ENCODE peak calls at places on chromosome 10, in six cellular contexts. K is mammary epithelial cell, S is neural progenitor cell, F is fibroblast of lung, L is PC-3, I is hepatocyte. E is an unnamed sample. For H3K79me2, the result is how much of the 10 kb centered on the place peaks cover.

GRCh38 chr10:32169556-32169955 is 113.3 kb upstream of the KIF5B start:
- DNase-seq in F (no peak), L (no peak), S (no peak), K (peak), I (no peak), E (peak)

GRCh38 chr10:23363788-23364135 is 19.2 kb upstream of the C10orf67 start:
- DNase-seq in I (no peak), K (no peak), S (no peak), L (no peak), F (no peak), E (no peak)

GRCh38 chr10:44370731-44371248 is 14.1 kb downstream of the CXCL12 start:
- DNase-seq in I (no peak), K (no peak), L (no peak), S (peak), F (no peak), E (no peak)

GRCh38 chr10:76695069-76695468 is 942.5 kb downstream of the KCNMA1 start:
- DNase-seq in I (no peak), K (no peak), S (no peak), F (peak), L (peak), E (no peak)

GRCh38 chr10:34172936-34173533 is 642.1 kb downstream of the PARD3 start:
- DNase-seq in S (no peak), K (peak), I (no peak), L (peak), F (peak), E (no peak)

GRCh38 chr10:125263551-125263950 is 103.2 kb upstream of the CTBP2 start:
- DNase-seq in L (peak), F (peak), S (no peak), I (no peak), K (peak), E (no peak)

GRCh38 chr10:76939862-76940495 is 697.6 kb downstream of the KCNMA1 start:
- DNase-seq in I (no peak), K (no peak), F (no peak), S (no peak), L (no peak), E (no peak)

GRCh38 chr10:95646160-95646559 is 10.4 kb downstream of the ALDH18A1 start:
- DNase-seq in I (no peak), F (no peak), S (no peak), L (no peak), K (no peak), E (no peak)

GRCh38 chr10:63940277-63940972 is 419.2 kb downstream of the REEP3 start:
- DNase-seq in S (no peak), K (no peak), I (no peak), F (no peak), L (no peak), E (no peak)

GRCh38 chr10:16867990-16868389 is 50.8 kb upstream of the RSU1 start:
- DNase-seq in F (peak), S (peak), L (no peak), I (no peak), K (no peak), E (no peak)

GRCh38 chr10:96502561-96503267 is 11.0 kb downstream of the TLL2 start:
- DNase-seq in F (no peak), K (peak), I (no peak), L (no peak), S (no peak), E (no peak)

GRCh38 chr10:110388682-110389052 is 83.9 kb upstream of the SMNDC1 start:
- DNase-seq in I (no peak), S (peak), F (no peak), L (no peak), K (no peak), E (no peak)

GRCh38 chr10:124736491-124737136 is 7.6 kb downstream of the FAM53B start:
- DNase-seq in L (peak), K (peak), F (peak), S (no peak), I (peak), E (peak)

GRCh38 chr10:52499281-52499680 is 185.2 kb downstream of the DKK1 start:
- DNase-seq in F (no peak), S (no peak), K (no peak), L (no peak), I (peak), E (no peak)

GRCh38 chr10:88952647-88953111 is at the start of gene ACTA2:
- DNase-seq in F (peak), I (peak), K (no peak), S (peak), L (no peak), E (no peak)

GRCh38 chr10:116720241-116721047 is 21.9 kb downstream of the HSPA12A start:
- DNase-seq in S (peak), F (peak), K (no peak), I (no peak), L (no peak), E (no peak)

GRCh38 chr10:110910138-110910537 is 8.8 kb downstream of the BBIP1 start:
- DNase-seq in L (no peak), F (no peak), I (no peak), S (no peak), K (no peak), E (no peak)

GRCh38 chr10:35011771-35012191 is 78.4 kb downstream of the CUL2 start:
- DNase-seq in K (peak), L (peak), I (no peak), F (peak), S (no peak), E (no peak)

GRCh38 chr10:86366902-86367338 is 325 bp upstream of the GRID1 start:
- DNase-seq in S (no peak), F (no peak), K (no peak), I (no peak), L (no peak), E (no peak)
- TF ChIP-seq EZH2 in S (no peak), F (no peak), K (no peak), I (no peak), L (no peak), E (peak)

GRCh38 chr10:80182986-80183385 is 22.4 kb downstream of the ANXA11 start:
- DNase-seq in I (no peak), L (no peak), K (no peak), S (no peak), F (no peak), E (no peak)
- H3K79me2 ChIP-seq in I (half or more), L (half or more), K (half or more), S (under half), F (half or more), E (half or more)

DNA sequence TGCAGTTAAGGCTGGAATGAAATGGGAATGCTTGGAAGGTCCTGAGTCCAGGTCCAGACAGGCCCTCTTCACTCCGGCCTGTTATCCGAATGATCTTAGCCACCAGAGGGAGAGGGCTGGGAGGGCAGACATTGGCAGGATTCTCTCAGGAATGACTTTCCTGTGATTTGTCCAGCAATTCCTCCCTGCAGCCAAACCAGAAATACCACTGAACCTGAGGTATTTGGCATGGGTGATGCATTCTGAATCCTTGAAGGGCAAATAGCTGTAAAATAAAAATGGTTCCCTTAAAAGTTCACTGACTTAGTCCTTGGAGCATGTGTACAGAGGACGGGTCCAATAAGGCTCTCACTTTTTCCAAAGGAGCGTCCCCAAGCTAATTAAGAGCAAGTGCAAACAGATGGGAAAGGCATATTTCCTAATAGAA is 77.5 kb upstream of the HABP2 start:
- DNase-seq in I (no peak), K (peak), L (peak), F (peak), S (no peak), E (no peak)
- TF ChIP-seq CTCF in I (no peak), K (peak), L (peak), F (no peak), S (no peak), E (no peak)

GRCh38 chr10:75424553-75424952 is 6.9 kb upstream of the LRMDA start:
- DNase-seq in L (no peak), K (no peak), S (no peak), I (no peak), F (no peak), E (no peak)
- TF ChIP-seq EZH2 in L (no peak), K (no peak), S (no peak), I (no peak), F (no peak), E (no peak)

GRCh38 chr10:87920538-87920937 is 57.1 kb downstream of the PTEN start:
- DNase-seq in I (no peak), K (no peak), F (no peak), L (no peak), S (no peak), E (no peak)

GRCh38 chr10:87925570-87925969 is 62.1 kb downstream of the PTEN start:
- DNase-seq in F (peak), I (no peak), L (no peak), S (no peak), K (peak), E (peak)

GRCh38 chr10:87927091-87927490 is 63.7 kb downstream of the PTEN start:
- DNase-seq in F (peak), L (no peak), K (no peak), S (no peak), I (no peak), E (peak)

GRCh38 chr10:87921934-87922688 is 58.7 kb downstream of the PTEN start:
- DNase-seq in L (no peak), S (no peak), I (no peak), K (no peak), F (no peak), E (no peak)

DNA sequence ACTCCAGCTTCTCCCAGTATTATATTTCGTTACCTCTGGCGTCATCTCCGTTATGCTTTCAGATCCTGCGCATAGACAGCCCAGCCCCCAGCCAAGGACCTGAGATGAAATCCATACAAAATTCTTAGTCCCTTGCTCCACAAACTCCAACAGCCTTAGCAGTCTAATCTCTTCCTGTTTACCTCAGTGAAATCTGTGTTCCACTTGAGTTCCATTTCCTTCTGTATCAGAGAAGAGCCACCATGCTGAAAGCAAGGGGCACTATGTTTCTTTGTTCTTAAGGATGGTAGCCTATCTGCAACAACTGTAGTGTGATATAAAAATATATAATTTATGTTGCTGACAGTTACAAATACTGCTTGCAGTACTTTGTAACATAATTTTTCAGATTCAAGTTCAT is 59.8 kb downstream of the PTEN start:
- DNase-seq in I (no peak), F (no peak), K (no peak), S (no peak), L (no peak), E (no peak)
- H3K79me2 ChIP-seq in I (half or more), F (half or more), K (half or more), S (half or more), L (under half), E (half or more)

DNA sequence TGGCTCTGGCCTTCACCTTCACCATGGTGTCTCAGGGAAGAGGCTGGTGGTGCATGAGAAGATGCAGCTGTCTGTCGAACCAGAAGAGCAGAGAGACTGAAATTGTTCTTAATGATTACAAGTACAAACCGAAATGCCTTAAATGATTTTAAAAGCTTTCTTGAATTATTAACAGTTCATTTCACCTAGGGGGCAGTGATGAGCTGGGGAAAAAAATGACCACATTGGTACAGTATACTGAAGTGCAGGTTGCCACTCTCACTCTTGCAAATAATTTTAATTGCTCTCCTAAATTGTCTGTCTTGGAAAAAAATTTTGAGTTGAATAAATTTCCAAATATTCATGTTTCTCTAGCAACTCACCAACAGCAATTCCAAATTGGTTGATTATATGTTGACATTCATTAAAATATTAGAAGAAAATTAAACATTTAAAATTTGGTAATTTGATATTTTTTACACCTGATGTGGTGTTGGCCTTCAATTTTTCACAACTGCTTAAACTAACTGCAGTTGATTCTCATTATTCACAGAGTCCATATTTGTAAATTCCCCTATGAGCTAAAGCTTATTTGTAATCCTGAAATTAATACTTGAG is 692.6 kb downstream of the ZWINT start:
- DNase-seq in K (no peak), S (peak), I (peak), L (peak), F (no peak), E (no peak)
- TF ChIP-seq CTCF in K (peak), S (peak), I (peak), L (peak), F (no peak), E (no peak)

GRCh38 chr10:59829601-59830000 is 76.3 kb upstream of the MRLN start:
- DNase-seq in F (no peak), K (no peak), I (no peak), S (no peak), L (no peak), E (no peak)

GRCh38 chr10:59823111-59823510 is 69.9 kb upstream of the MRLN start:
- DNase-seq in L (no peak), I (no peak), S (no peak), F (no peak), K (no peak), E (no peak)

GRCh38 chr10:59829024-59829423 is 75.8 kb upstream of the MRLN start:
- DNase-seq in L (no peak), F (no peak), I (no peak), K (no peak), S (no peak), E (no peak)

GRCh38 chr10:59823751-59824150 is 70.5 kb upstream of the MRLN start:
- DNase-seq in F (no peak), I (no peak), S (no peak), K (no peak), L (no peak), E (no peak)

DNA sequence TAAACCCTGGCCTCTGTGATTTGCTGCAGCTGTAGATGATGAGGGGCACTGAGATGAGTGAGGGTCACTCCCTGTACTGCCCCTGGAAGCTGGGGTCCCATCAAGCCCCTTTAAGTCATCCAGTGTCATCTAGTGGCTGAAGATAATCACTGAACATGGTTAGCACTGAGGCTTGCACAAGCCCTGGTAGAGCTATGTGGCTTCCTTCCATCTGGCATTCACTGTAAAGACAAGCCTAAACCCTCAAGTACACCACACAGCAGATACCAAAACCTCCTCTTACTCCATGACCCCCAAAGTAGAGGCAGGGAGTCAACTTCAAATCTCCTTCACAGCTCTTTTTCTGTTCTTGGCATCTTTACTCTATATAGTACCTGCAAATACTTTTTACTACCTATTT is 72.7 kb upstream of the MRLN start:
- DNase-seq in I (no peak), F (peak), L (no peak), S (no peak), K (no peak), E (no peak)
- TF ChIP-seq EZH2 in I (no peak), F (no peak), L (no peak), S (no peak), K (no peak), E (no peak)

DNA sequence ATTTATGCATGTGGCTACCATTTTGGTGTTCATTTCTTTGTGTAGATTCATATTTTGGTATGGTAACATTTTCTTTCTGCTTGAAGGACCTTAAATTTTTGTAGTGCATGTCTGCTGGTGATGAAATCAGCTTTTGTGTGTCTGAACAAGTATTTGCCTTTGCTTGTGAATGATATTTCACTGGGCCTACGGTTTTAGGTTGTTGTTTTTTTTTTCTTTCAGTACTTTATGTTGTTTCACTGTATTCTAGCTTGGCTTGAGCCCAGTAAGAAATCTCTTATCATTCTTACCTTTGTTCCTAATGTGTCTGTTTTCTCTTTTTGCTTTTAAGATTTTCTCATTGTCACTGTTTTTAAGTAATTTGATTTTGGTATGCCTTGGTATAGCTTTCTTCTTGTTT is 31.9 kb downstream of the SAMD8 start:
- DNase-seq in I (no peak), K (peak), L (no peak), S (no peak), F (peak), E (peak)
- H3K79me2 ChIP-seq in I (half or more), K (half or more), L (half or more), S (half or more), F (under half), E (half or more)

DNA sequence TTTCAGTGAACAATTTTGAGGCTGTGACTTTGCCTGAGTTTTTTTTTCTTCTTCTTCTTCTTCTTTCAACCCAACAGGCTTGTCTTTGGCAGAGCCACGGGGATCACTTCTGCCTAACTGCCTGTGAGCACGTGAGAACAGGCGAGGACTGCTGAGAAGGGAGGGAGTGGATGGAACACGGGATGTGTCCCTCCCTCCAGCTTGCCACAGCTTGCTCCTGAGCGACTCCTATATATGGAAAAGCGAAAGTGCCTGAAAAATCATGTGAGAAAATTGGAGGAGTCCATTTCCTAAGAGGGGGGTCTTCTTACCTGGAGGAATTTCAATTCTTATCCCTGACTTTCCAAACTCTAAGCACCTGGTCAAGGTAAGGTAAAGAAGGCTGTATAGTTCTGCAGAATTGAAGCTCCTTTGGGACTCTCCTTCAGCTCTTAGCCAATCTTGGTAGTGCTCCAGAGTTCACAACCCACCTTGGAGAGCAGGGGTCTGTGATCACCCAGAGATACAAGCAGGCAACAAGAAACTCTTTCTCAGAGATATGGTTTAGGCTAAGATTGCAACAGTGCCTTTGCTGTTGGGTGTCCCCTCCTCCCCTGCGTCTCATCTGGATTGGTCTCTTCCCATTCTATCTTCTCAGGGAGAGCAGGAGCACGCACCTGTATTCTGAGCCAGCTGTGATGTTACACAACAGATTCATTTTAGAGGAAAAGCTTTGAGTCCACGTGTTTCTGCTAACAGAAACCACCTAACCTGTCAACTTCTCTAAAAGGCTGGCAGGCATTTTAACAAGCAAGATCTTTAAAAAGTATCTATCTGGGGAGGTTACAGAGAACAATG is at the start of gene MAT1A:
- DNase-seq in K (peak), L (no peak), I (peak), F (no peak), S (no peak), E (no peak)
- TF ChIP-seq CTCF in K (no peak), L (no peak), I (no peak), F (peak), S (no peak), E (no peak)

GRCh38 chr10:93075369-93076221 is 1.9 kb downstream of the CYP26A1 start:
- DNase-seq in I (no peak), K (no peak), F (no peak), S (peak), L (no peak), E (no peak)
- TF ChIP-seq EZH2 in I (peak), K (no peak), F (no peak), S (no peak), L (no peak), E (peak)